ENCODE peak calls at places on chromosome 22, in nine cellular contexts. One of them, this sample, is unnamed.

GRCh38 chr22:18078329-18079041 is 695 bp downstream of the PEX26 start:
- DNase-seq in heart left ventricle: no peak
- DNase-seq in uterus: no peak
- DNase-seq in GM12878: no peak
- DNase-seq in endothelial cell of umbilical vein: peak
- DNase-seq in adrenal gland: peak
- DNase-seq in A549: peak
- DNase-seq in thyroid gland: peak
- DNase-seq in esophagus squamous epithelium: no peak
- DNase-seq in this sample: no peak

GRCh38 chr22:19060356-19061009 is 61.7 kb downstream of the DGCR2 start:
- DNase-seq in heart left ventricle: peak
- DNase-seq in uterus: no peak
- DNase-seq in GM12878: no peak
- DNase-seq in endothelial cell of umbilical vein: no peak
- DNase-seq in adrenal gland: peak
- DNase-seq in A549: no peak
- DNase-seq in thyroid gland: no peak
- DNase-seq in esophagus squamous epithelium: no peak
- DNase-seq in this sample: no peak

GRCh38 chr22:32676196-32676595 is 125.3 kb upstream of the TIMP3 start:
- DNase-seq in heart left ventricle: no peak
- DNase-seq in uterus: no peak
- DNase-seq in GM12878: no peak
- DNase-seq in endothelial cell of umbilical vein: no peak
- DNase-seq in adrenal gland: no peak
- DNase-seq in A549: no peak
- DNase-seq in thyroid gland: peak
- DNase-seq in esophagus squamous epithelium: no peak
- DNase-seq in this sample: no peak

GRCh38 chr22:27614291-27615007 is 187.1 kb downstream of the MN1 start:
- DNase-seq in heart left ventricle: no peak
- DNase-seq in uterus: no peak
- DNase-seq in GM12878: no peak
- DNase-seq in endothelial cell of umbilical vein: no peak
- DNase-seq in adrenal gland: no peak
- DNase-seq in A549: no peak
- DNase-seq in thyroid gland: no peak
- DNase-seq in esophagus squamous epithelium: no peak
- DNase-seq in this sample: no peak

GRCh38 chr22:35604671-35605457 is 12.3 kb downstream of the MB start:
- DNase-seq in heart left ventricle: no peak
- DNase-seq in uterus: no peak
- DNase-seq in GM12878: no peak
- DNase-seq in endothelial cell of umbilical vein: no peak
- DNase-seq in adrenal gland: no peak
- DNase-seq in A549: no peak
- DNase-seq in thyroid gland: no peak
- DNase-seq in esophagus squamous epithelium: no peak
- DNase-seq in this sample: no peak

GRCh38 chr22:35349368-35349703 is 31.6 kb upstream of the HMOX1 start:
- DNase-seq in heart left ventricle: peak
- DNase-seq in uterus: no peak
- DNase-seq in GM12878: no peak
- DNase-seq in endothelial cell of umbilical vein: no peak
- DNase-seq in adrenal gland: peak
- DNase-seq in A549: no peak
- DNase-seq in thyroid gland: no peak
- DNase-seq in esophagus squamous epithelium: no peak
- DNase-seq in this sample: no peak

GRCh38 chr22:43148581-43148980 is 2.8 kb upstream of the TSPO start:
- DNase-seq in heart left ventricle: peak
- DNase-seq in uterus: no peak
- DNase-seq in GM12878: no peak
- DNase-seq in endothelial cell of umbilical vein: no peak
- DNase-seq in adrenal gland: no peak
- DNase-seq in A549: no peak
- DNase-seq in thyroid gland: no peak
- DNase-seq in esophagus squamous epithelium: no peak
- DNase-seq in this sample: no peak

GRCh38 chr22:49548356-49549202 is 279.1 kb downstream of the BRD1 start:
- DNase-seq in heart left ventricle: peak
- DNase-seq in uterus: no peak
- DNase-seq in GM12878: no peak
- DNase-seq in endothelial cell of umbilical vein: no peak
- DNase-seq in adrenal gland: no peak
- DNase-seq in A549: no peak
- DNase-seq in thyroid gland: no peak
- DNase-seq in esophagus squamous epithelium: no peak
- DNase-seq in this sample: no peak

GRCh38 chr22:42368379-42369249 is 63.6 kb downstream of the NFAM1 start:
- DNase-seq in heart left ventricle: no peak
- DNase-seq in uterus: peak
- DNase-seq in GM12878: no peak
- DNase-seq in endothelial cell of umbilical vein: no peak
- DNase-seq in adrenal gland: peak
- DNase-seq in A549: no peak
- DNase-seq in thyroid gland: peak
- DNase-seq in esophagus squamous epithelium: no peak
- DNase-seq in this sample: no peak

DNA sequence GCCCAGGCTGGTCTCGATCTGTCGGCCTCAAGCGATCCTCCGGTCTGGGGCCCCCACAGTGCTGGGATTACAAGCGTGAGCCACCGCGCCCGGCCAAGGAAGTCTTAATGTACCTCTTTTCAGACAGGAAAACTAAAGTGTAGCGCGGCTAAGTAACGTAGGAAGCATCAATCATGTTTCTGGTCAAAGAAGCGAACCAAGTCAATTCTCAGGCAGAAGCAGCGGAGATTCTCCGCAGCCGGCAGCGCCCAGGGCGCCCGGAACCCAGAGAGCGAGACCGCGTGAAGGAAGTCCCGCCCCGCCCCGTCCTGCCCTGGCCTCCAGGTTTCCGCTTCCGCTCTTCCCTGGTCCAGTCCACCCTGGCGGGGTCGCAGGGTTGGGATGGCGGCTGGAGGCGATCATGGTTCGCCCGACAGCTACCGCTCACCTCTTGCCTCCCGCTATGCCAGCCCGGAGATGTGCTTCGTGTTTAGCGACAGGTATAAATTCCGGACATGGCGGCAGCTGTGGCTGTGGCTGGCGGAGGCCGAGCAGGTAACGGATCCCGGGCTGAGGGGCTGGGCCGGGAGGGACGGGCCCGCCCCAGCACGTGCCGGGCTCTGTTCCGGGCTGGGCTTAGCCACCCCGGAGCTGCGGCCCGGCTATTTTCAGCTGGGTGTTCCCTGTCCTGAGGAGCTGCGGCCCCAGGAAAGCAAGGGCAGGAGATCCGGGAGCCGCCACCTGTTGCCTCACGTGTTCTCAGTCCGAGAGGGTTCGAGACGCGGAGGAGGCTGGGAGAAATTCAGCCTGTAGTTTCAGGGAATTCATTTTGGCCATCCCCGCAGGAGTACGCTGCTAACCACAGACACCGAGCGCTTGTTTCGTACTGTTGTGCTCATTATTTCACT is at the start of gene ADSL:
- DNase-seq in heart left ventricle: peak
- DNase-seq in uterus: peak
- DNase-seq in GM12878: peak
- DNase-seq in endothelial cell of umbilical vein: peak
- DNase-seq in adrenal gland: peak
- DNase-seq in A549: peak
- DNase-seq in thyroid gland: peak
- DNase-seq in esophagus squamous epithelium: peak
- DNase-seq in this sample: peak
- TF ChIP-seq POLR2A in heart left ventricle: peak
- TF ChIP-seq POLR2A in uterus: peak
- TF ChIP-seq POLR2A in GM12878: peak
- TF ChIP-seq POLR2A in endothelial cell of umbilical vein: peak
- TF ChIP-seq POLR2A in adrenal gland: peak
- TF ChIP-seq POLR2A in A549: peak
- TF ChIP-seq POLR2A in thyroid gland: peak
- TF ChIP-seq POLR2A in esophagus squamous epithelium: peak
- TF ChIP-seq POLR2A in this sample: peak

DNA sequence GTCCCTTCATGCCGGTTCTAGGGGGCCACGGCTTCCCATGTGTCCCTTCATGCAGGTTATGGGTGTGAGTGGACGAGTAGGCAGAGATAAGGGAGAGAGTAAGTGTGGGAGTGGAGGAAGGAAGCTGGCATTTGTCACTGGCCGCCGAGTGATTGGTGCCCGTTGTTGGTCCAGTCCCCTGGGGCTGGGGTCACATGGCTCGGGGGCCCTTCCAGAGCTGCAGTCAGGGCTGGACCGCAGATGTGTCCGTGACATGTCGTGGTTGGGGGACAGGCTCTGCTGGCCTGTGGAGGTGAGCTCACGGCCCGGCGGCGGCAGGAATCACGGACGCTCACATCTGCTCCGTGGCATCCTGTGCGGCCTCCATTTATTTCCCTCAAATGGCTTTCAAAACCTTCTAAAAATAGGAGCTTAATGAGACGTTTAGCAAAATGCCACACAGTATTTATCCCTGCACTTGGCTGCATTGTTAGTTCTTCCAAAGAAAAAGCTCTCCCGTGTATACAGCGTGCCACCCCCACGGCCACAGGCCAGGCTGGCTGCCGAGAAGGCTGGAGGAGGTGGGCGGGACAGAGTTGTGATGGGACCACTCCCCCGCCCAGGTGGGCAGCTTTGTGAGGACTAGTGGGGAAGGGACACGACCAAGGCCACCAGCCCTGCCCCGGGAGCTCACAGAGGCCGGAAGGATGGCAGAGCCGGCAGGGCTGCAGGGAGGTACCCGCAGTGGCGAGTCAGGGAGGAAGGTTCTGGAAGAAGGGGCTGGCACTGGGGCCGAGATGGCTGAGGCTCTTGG is 386.7 kb downstream of the TBC1D22A start:
- DNase-seq in heart left ventricle: no peak
- DNase-seq in uterus: no peak
- DNase-seq in GM12878: no peak
- DNase-seq in endothelial cell of umbilical vein: no peak
- DNase-seq in adrenal gland: no peak
- DNase-seq in A549: no peak
- DNase-seq in thyroid gland: no peak
- DNase-seq in esophagus squamous epithelium: no peak
- DNase-seq in this sample: no peak
- TF ChIP-seq POLR2A in heart left ventricle: no peak
- TF ChIP-seq POLR2A in uterus: no peak
- TF ChIP-seq POLR2A in GM12878: no peak
- TF ChIP-seq POLR2A in endothelial cell of umbilical vein: no peak
- TF ChIP-seq POLR2A in adrenal gland: no peak
- TF ChIP-seq POLR2A in A549: no peak
- TF ChIP-seq POLR2A in thyroid gland: no peak
- TF ChIP-seq POLR2A in esophagus squamous epithelium: no peak
- TF ChIP-seq POLR2A in this sample: no peak

DNA sequence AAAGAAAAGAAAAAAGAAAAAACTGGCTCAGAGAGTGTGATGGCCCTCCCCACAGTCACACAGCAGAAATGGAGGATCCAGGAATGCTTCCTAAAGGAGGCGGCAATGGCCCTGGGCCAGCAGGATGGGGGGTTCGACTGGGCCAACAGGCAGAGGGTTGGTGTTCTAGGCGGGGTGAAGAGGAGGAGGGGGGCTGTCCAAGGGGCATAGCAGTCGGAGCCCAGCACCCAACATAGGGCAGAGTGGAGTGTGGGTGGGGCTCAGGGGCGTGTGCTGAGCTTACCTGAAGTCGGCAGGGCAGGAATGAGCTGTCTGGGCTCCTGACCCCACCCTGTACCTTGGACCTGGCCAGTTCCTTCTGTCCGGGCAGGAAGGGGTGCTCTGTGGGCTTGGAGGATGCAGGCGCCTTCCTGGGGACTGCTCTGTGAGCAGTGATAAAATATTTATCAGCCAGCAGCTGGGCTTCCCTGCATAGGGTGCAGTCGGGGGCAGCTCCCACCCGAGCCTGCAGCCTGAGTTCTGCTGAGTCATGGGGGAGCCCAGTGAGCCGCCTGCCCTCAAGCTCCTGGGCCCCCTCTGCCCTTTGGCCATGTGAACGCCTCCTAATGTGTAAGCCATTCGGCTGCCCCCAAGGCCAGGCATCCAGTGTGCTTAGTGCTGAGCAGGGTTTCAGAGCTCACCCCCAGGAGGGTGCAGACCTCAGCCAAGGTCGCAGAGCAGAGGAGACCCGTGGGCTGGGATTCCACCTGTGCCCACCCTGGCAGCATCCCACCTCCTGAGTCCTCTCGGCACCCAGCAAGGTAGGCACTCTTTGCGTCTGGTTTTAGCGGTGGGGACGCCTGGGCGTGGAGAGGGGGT is 25.3 kb upstream of the PRR5 start:
- DNase-seq in heart left ventricle: peak
- DNase-seq in uterus: no peak
- DNase-seq in GM12878: no peak
- DNase-seq in endothelial cell of umbilical vein: no peak
- DNase-seq in adrenal gland: no peak
- DNase-seq in A549: peak
- DNase-seq in thyroid gland: no peak
- DNase-seq in esophagus squamous epithelium: no peak
- DNase-seq in this sample: no peak
- TF ChIP-seq POLR2A in heart left ventricle: no peak
- TF ChIP-seq POLR2A in uterus: no peak
- TF ChIP-seq POLR2A in GM12878: no peak
- TF ChIP-seq POLR2A in endothelial cell of umbilical vein: no peak
- TF ChIP-seq POLR2A in adrenal gland: no peak
- TF ChIP-seq POLR2A in A549: peak
- TF ChIP-seq POLR2A in thyroid gland: no peak
- TF ChIP-seq POLR2A in esophagus squamous epithelium: no peak
- TF ChIP-seq POLR2A in this sample: no peak

GRCh38 chr22:37690901-37691504 is 4.9 kb downstream of the NOL12 start:
- DNase-seq in heart left ventricle: no peak
- DNase-seq in uterus: no peak
- DNase-seq in GM12878: no peak
- DNase-seq in endothelial cell of umbilical vein: no peak
- DNase-seq in adrenal gland: peak
- DNase-seq in A549: no peak
- DNase-seq in thyroid gland: no peak
- DNase-seq in esophagus squamous epithelium: no peak
- DNase-seq in this sample: no peak

GRCh38 chr22:37696657-37697539 is at the start of gene TRIOBP:
- DNase-seq in heart left ventricle: peak
- DNase-seq in uterus: peak
- DNase-seq in GM12878: peak
- DNase-seq in endothelial cell of umbilical vein: peak
- DNase-seq in adrenal gland: peak
- DNase-seq in A549: peak
- DNase-seq in thyroid gland: peak
- DNase-seq in esophagus squamous epithelium: peak
- DNase-seq in this sample: peak

GRCh38 chr22:37697540-37697835 is 640 bp downstream of the TRIOBP start:
- DNase-seq in heart left ventricle: no peak
- DNase-seq in uterus: no peak
- DNase-seq in GM12878: no peak
- DNase-seq in endothelial cell of umbilical vein: no peak
- DNase-seq in adrenal gland: no peak
- DNase-seq in A549: no peak
- DNase-seq in thyroid gland: no peak
- DNase-seq in esophagus squamous epithelium: no peak
- DNase-seq in this sample: no peak

GRCh38 chr22:37690407-37690806 is 4.3 kb downstream of the NOL12 start:
- DNase-seq in heart left ventricle: no peak
- DNase-seq in uterus: no peak
- DNase-seq in GM12878: no peak
- DNase-seq in endothelial cell of umbilical vein: no peak
- DNase-seq in adrenal gland: no peak
- DNase-seq in A549: no peak
- DNase-seq in thyroid gland: no peak
- DNase-seq in esophagus squamous epithelium: no peak
- DNase-seq in this sample: no peak

GRCh38 chr22:37692627-37693285 is 4.1 kb upstream of the TRIOBP start:
- DNase-seq in heart left ventricle: no peak
- DNase-seq in uterus: no peak
- DNase-seq in GM12878: no peak
- DNase-seq in endothelial cell of umbilical vein: no peak
- DNase-seq in adrenal gland: no peak
- DNase-seq in A549: no peak
- DNase-seq in thyroid gland: no peak
- DNase-seq in esophagus squamous epithelium: no peak
- DNase-seq in this sample: no peak
- TF ChIP-seq POLR2A in heart left ventricle: no peak
- TF ChIP-seq POLR2A in uterus: no peak
- TF ChIP-seq POLR2A in GM12878: peak
- TF ChIP-seq POLR2A in endothelial cell of umbilical vein: no peak
- TF ChIP-seq POLR2A in adrenal gland: no peak
- TF ChIP-seq POLR2A in A549: no peak
- TF ChIP-seq POLR2A in thyroid gland: no peak
- TF ChIP-seq POLR2A in esophagus squamous epithelium: no peak
- TF ChIP-seq POLR2A in this sample: no peak